ENCODE peak calls at places on chromosomes 2 and 18, in nine cellular contexts. H is mesenchymal stem cell, N is K562, X is OCI-LY7, K is PC-9, U is thoracic aorta, J is transverse colon, S is cardiac muscle cell, Y is coronary artery. B is an unnamed sample.

GRCh38 chr2:210169871-210170441 is 1.3 kb downstream of the KANSL1L start:
- DNase-seq in N (no peak), K (peak), Y (no peak), J (no peak), S (peak), H (peak), U (no peak), X (no peak), B (no peak)

GRCh38 chr2:184696644-184697043 is 98.3 kb downstream of the ZNF804A start:
- DNase-seq in S (no peak), J (no peak), N (no peak), Y (no peak), X (no peak), U (no peak), K (no peak), H (no peak), B (no peak)

GRCh38 chr2:9060819-9061218 is 57.3 kb upstream of the MBOAT2 start:
- DNase-seq in U (no peak), X (no peak), Y (no peak), S (no peak), J (no peak), K (no peak), N (no peak), H (peak), B (no peak)

GRCh38 chr18:74196220-74197119 is 48.1 kb downstream of the TIMM21 start:
- DNase-seq in Y (no peak), H (peak), X (peak), N (peak), S (peak), K (peak), U (no peak), J (peak), B (peak)

GRCh38 chr18:53909668-53910067 is 314.8 kb downstream of the MBD2 start:
- DNase-seq in Y (no peak), N (peak), K (no peak), H (peak), S (no peak), J (no peak), U (no peak), X (peak), B (no peak)

GRCh38 chr2:69767034-69767433 is 25.1 kb downstream of the ANXA4 start:
- DNase-seq in K (no peak), J (no peak), X (no peak), N (no peak), H (peak), Y (no peak), U (no peak), S (no peak), B (no peak)

GRCh38 chr2:240374085-240374907 is 61.2 kb upstream of the GPC1 start:
- DNase-seq in Y (peak), S (peak), N (no peak), J (peak), K (peak), X (no peak), U (peak), H (peak), B (peak)

GRCh38 chr2:21228041-21228895 is 104.5 kb downstream of the TDRD15 start:
- DNase-seq in K (no peak), S (peak), H (no peak), J (peak), Y (no peak), X (peak), N (peak), U (no peak), B (no peak)

GRCh38 chr2:102798181-102798580 is 36.4 kb downstream of the TMEM182 start:
- DNase-seq in Y (no peak), S (no peak), H (no peak), X (no peak), N (no peak), J (no peak), K (no peak), U (no peak), B (no peak)

GRCh38 chr18:58386780-58387179 is 242.1 kb downstream of the ALPK2 start:
- DNase-seq in X (no peak), Y (peak), N (no peak), U (no peak), J (no peak), S (no peak), H (no peak), K (no peak), B (no peak)

GRCh38 chr2:189506514-189506976 is 65.3 kb downstream of the WDR75 start:
- DNase-seq in N (peak), Y (no peak), J (no peak), S (peak), U (no peak), K (peak), X (no peak), H (peak), B (no peak)

GRCh38 chr2:97985998-97986397 is 9.8 kb downstream of the TMEM131 start:
- DNase-seq in Y (no peak), U (no peak), J (no peak), N (no peak), H (no peak), K (no peak), S (no peak), X (no peak), B (no peak)

GRCh38 chr2:218964041-218964771 is 4.7 kb downstream of the CDK5R2 start:
- DNase-seq in Y (peak), U (no peak), J (no peak), H (peak), K (peak), S (no peak), N (peak), X (no peak), B (no peak)

GRCh38 chr2:210225461-210225798 is 183 bp upstream of the ACADL start:
- DNase-seq in H (peak), K (no peak), J (no peak), U (no peak), Y (no peak), S (no peak), X (no peak), N (no peak), B (no peak)

GRCh38 chr18:73724908-73725307 is 422.7 kb downstream of the FBXO15 start:
- DNase-seq in J (no peak), S (no peak), X (no peak), U (no peak), H (no peak), Y (no peak), N (no peak), K (no peak), B (no peak)

DNA sequence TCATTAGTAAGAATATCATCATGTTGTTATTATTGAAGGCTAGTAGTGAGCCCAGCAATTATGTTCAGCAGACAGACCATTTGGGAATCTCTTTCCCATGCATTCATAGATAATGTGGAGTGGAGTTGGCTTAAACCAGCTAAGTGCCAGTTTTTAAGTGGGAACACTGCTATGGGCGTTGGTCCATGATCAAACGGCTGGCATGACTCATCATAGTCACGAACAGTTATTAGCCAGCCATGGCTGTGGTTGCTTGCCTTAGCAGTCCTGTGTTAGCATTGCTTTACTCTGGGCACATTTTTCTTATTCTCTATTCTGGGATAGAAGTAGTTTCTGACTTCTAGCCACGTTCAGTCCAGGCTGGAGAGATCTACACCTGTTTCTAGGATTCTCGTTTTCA is 17.7 kb downstream of the EIF4E2 start:
- DNase-seq in S (no peak), K (no peak), X (no peak), H (peak), J (no peak), N (no peak), U (no peak), Y (no peak), B (no peak)
- H3K27ac ChIP-seq in S (no peak), K (no peak), X (no peak), H (no peak), J (peak), N (no peak), U (no peak), Y (no peak), B (no peak)

GRCh38 chr2:237603718-237604362 is 13.3 kb upstream of the RAB17 start:
- DNase-seq in N (no peak), Y (no peak), U (no peak), H (peak), S (no peak), K (no peak), X (peak), J (peak), B (no peak)
- H3K4me3 ChIP-seq in N (no peak), Y (no peak), U (peak), H (peak), S (no peak), K (no peak), X (no peak), J (no peak), B (no peak)

DNA sequence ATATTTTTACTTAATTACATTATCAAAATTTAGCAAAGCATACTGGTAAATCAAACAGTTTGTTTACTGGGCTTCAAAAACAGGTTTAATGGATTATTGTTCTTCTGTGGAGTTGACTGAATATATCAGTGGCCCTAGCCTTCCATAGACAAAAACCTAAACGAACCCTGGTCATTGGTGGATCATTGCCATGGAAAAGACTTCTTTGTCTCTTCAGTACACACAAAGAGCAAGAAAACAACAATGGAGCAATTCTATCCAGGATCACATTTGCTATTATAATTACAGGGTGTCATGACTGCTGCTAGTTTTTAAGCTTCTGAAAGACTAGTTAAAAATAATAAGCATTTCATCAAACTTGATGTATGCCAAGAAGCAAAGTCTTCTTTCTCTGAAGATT is 1228.8 kb upstream of the DDX18 start:
- DNase-seq in S (no peak), K (no peak), X (no peak), Y (no peak), H (no peak), J (no peak), U (no peak), N (no peak), B (no peak)
- H3K27ac ChIP-seq in S (no peak), K (no peak), X (no peak), Y (no peak), H (no peak), J (no peak), U (no peak), N (no peak), B (no peak)

GRCh38 chr2:203672856-203673255 is 33.6 kb upstream of the CD28 start:
- DNase-seq in J (no peak), X (no peak), K (no peak), H (no peak), S (no peak), Y (no peak), U (no peak), N (no peak), B (no peak)

GRCh38 chr2:203671876-203672275 is 34.6 kb upstream of the CD28 start:
- DNase-seq in U (no peak), X (no peak), H (no peak), N (no peak), K (no peak), S (no peak), J (no peak), Y (no peak), B (no peak)

GRCh38 chr2:203675086-203675485 is 31.4 kb upstream of the CD28 start:
- DNase-seq in Y (no peak), H (no peak), J (no peak), S (no peak), U (no peak), N (no peak), X (no peak), K (no peak), B (no peak)

GRCh38 chr2:203670939-203671338 is 35.5 kb upstream of the CD28 start:
- DNase-seq in H (peak), J (no peak), K (no peak), Y (no peak), U (no peak), S (no peak), N (no peak), X (no peak), B (no peak)

DNA sequence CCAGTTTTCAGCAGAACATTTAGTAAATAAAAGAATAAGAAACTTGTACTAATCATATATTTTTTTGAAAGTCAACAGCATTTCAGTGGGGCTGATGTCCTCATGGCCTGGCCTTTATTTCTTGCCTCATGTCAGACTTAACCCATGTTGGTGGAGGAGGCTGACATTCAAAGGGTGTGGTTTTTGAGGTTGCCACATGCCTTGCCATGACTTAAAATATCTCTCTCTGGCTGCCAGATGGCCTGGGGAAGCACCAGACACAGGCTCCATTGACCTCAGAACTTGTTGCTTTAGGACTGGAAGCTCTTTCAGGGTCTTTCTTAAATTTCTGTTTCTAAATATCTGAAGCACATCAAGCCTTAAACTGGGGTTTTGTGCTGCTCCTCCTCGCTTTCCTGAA is 32.5 kb upstream of the CD28 start:
- DNase-seq in Y (no peak), X (peak), J (peak), S (no peak), N (no peak), K (no peak), U (no peak), H (peak), B (no peak)
- H3K4me3 ChIP-seq in Y (no peak), X (peak), J (no peak), S (no peak), N (no peak), K (no peak), U (no peak), H (no peak), B (no peak)

DNA sequence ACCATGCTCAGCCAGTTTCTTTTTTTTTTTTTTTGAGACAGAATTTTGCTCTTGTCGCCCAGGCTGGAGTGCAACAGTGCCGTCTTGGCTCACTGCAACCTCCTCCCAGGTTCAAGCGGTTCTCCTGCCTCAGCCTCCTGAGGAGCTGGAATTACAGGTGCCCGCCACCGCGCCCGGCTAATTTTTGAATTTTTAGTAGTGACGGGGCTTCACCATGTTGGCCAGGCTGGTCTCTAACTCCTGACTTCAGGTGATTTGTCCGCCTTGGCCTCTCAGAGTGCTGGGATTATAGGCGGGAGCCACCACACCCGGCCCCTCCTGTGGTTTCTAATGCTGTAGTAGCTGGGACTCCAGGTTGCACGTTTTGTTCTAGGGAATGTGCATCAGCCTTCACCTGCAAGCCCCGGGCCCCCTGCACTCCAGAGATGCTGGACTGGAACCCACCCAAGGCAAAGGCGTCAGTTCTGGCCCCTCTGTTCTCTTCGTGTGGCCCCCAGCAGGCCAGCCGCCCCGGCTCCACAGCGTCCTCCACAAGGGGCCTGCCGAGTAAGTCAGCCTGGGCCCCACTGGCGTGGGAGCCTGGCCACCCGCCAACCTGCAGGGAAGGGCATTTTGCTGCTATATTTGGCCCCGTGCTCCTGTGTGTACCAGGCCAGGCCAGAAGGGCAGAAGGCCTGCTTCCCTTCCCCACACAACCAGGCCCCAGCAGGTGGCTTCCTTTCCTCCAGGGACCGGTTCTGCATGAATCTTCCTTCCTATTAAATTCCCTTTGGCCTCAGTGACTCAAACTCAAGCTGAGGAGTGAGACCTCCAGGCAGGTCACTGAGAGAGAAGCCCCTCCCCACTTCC is 25.7 kb upstream of the B3GNT7 start:
- DNase-seq in X (no peak), S (peak), H (no peak), N (no peak), J (no peak), K (peak), U (no peak), Y (no peak), B (no peak)
- H3K27ac ChIP-seq in X (no peak), S (peak), H (no peak), N (no peak), J (no peak), K (peak), U (no peak), Y (no peak), B (peak)

GRCh38 chr2:39020383-39020782 is 100.5 kb downstream of the SOS1 start:
- DNase-seq in N (no peak), J (no peak), X (no peak), Y (no peak), U (no peak), K (no peak), H (no peak), S (no peak), B (no peak)
- H3K4me3 ChIP-seq in N (no peak), J (no peak), X (no peak), Y (no peak), U (no peak), K (no peak), H (no peak), S (no peak), B (no peak)

DNA sequence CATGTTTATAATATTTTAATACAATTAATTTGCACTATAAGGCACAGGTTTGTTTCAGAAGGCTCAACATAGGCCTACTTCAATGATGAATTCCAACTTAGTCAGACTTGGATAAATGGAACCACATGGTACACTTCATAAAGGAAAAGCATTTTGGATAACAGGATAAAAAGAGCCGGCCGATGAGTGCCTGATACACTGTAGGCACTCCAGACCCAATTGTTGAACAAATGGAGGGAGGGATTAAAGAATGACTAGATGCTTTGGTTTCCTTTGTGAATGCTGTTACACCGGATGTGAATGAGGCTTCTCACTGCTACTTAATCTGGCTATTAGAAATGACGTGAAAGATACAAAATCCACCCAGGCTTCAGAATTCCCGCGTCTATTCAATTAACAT is 104.1 kb upstream of the KCTD1 start:
- DNase-seq in K (no peak), U (no peak), N (no peak), X (no peak), J (no peak), S (no peak), H (no peak), Y (no peak), B (no peak)
- H3K27ac ChIP-seq in K (no peak), U (no peak), N (no peak), X (no peak), J (no peak), S (no peak), H (no peak), Y (no peak), B (no peak)

DNA sequence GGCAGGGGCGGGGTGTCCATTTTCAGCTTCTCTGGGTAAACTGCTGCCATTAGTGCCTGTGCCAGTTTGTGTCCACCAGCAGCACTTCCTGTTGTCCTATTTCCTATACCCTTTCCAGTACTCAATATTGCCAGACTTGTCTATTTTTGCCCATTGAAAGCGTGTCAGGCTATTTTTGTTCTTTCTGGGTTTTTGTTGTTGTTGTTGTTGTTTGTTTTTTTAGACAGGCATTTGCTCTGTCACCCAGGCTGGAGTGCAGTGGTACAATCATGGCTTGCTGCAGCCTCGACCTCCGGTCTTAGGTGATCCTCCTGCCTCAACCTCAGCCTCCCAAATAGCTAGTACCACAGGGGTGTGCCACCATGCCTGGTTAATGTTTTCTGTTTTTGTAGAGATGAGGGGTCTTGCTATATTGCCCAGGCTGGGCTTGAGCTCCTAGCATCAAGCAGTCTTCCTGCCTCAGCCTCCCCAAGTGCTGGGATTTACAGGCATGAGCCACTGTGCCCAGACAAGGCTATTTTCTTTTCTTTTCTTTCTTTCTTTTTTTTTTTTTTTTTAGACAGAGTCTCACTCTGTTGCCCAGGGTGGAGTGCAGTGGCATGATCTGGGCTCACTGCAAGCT is 8.5 kb downstream of the PRELID3A start:
- DNase-seq in K (no peak), N (no peak), Y (no peak), U (no peak), X (no peak), J (no peak), H (no peak), S (no peak), B (no peak)
- H3K4me3 ChIP-seq in K (no peak), N (no peak), Y (peak), U (peak), X (no peak), J (no peak), H (no peak), S (no peak), B (no peak)

GRCh38 chr2:6808426-6808825 is 57.3 kb downstream of the CMPK2 start:
- DNase-seq in Y (no peak), X (peak), J (no peak), U (no peak), N (no peak), S (no peak), H (no peak), K (no peak), B (no peak)
- H3K27ac ChIP-seq in Y (no peak), X (peak), J (no peak), U (no peak), N (no peak), S (no peak), H (no peak), K (no peak), B (no peak)

B was measured in lung.